ENCODE peak calls at places on chromosomes 5 and 9, in seven cellular contexts. P, Y, H, B, L, V and D are unnamed samples.
A peak's percentile ranks its signal among the peaks of the same experiment; 100 is the strongest.

GRCh38 chr9:128420651-128421473 is at the start of gene CERCAM:
- DNase-seq in P (no peak), Y (peak; percentile 83), H (peak; percentile 19), B (no peak), L (peak; percentile 41), V (peak; percentile 64), D (peak; percentile 31)

GRCh38 chr9:132514821-132515220 is 67.6 kb upstream of the BARHL1 start:
- DNase-seq in P (no peak), Y (no peak), H (no peak), B (no peak), L (no peak), V (no peak), D (no peak)

GRCh38 chr5:14946813-14947640 is 75.4 kb upstream of the ANKH start:
- DNase-seq in P (no peak), Y (no peak), H (no peak), B (no peak), L (peak; percentile 45), V (peak; percentile 30), D (peak; percentile 42)

GRCh38 chr9:4289411-4290380 is 10.2 kb downstream of the GLIS3 start:
- DNase-seq in P (no peak), Y (no peak), H (no peak), B (no peak), L (no peak), V (no peak), D (no peak)

GRCh38 chr5:56840597-56840996 is 25.2 kb downstream of the MAP3K1 start:
- DNase-seq in P (no peak), Y (no peak), H (no peak), B (no peak), L (no peak), V (no peak), D (no peak)

GRCh38 chr9:126472931-126473330 is 140.8 kb upstream of the LMX1B start:
- DNase-seq in P (no peak), Y (no peak), H (no peak), B (no peak), L (no peak), V (no peak), D (no peak)

GRCh38 chr5:176883700-176884570 is 15.2 kb downstream of the HK3 start:
- DNase-seq in P (no peak), Y (no peak), H (no peak), B (no peak), L (no peak), V (no peak), D (no peak)

GRCh38 chr5:98464737-98465330 is 308.6 kb upstream of the RGMB start:
- DNase-seq in P (no peak), Y (no peak), H (no peak), B (no peak), L (no peak), V (peak; percentile 38), D (no peak)

GRCh38 chr5:95238560-95239325 is 46.2 kb downstream of the MCTP1 start:
- DNase-seq in P (no peak), Y (no peak), H (peak; percentile 38), B (no peak), L (no peak), V (no peak), D (peak; percentile 71)

GRCh38 chr5:149732500-149733128 is 2.5 kb downstream of the PPARGC1B start:
- DNase-seq in P (no peak), Y (peak; percentile 73), H (peak; percentile 32), B (no peak), L (no peak), V (no peak), D (peak; percentile 68)

GRCh38 chr5:91091471-91092234 is 291.5 kb downstream of the ARRDC3 start:
- DNase-seq in P (no peak), Y (no peak), H (no peak), B (no peak), L (no peak), V (no peak), D (no peak)

GRCh38 chr9:92961627-92962302 is 14.4 kb downstream of the FGD3 start:
- DNase-seq in P (no peak), Y (peak; percentile 15), H (no peak), B (no peak), L (peak; percentile 47), V (peak; percentile 10), D (no peak)

GRCh38 chr5:142720561-142721275 is 34.8 kb upstream of the FGF1 start:
- DNase-seq in P (no peak), Y (peak; percentile 45), H (no peak), B (no peak), L (no peak), V (no peak), D (no peak)
- TF ChIP-seq CTCF in P (no peak), Y (no peak), H (no peak), B (no peak), L (no peak), V (no peak), D (no peak)

GRCh38 chr5:64954518-64954917 is 185.8 kb downstream of the CWC27 start:
- DNase-seq in P (no peak), Y (no peak), H (no peak), B (no peak), L (no peak), V (no peak), D (no peak)
- TF ChIP-seq CTCF in P (no peak), Y (no peak), H (no peak), B (no peak), L (no peak), V (no peak), D (no peak)

GRCh38 chr5:82255844-82256243 is 22.3 kb downstream of the RPS23 start:
- DNase-seq in P (no peak), Y (no peak), H (no peak), B (no peak), L (no peak), V (no peak), D (no peak)

GRCh38 chr5:82265052-82265451 is 13.1 kb downstream of the RPS23 start:
- DNase-seq in P (no peak), Y (no peak), H (no peak), B (no peak), L (no peak), V (no peak), D (no peak)

GRCh38 chr5:82257247-82257646 is 20.9 kb downstream of the RPS23 start:
- DNase-seq in P (no peak), Y (no peak), H (no peak), B (no peak), L (no peak), V (no peak), D (no peak)

GRCh38 chr5:82257729-82258128 is 20.4 kb downstream of the RPS23 start:
- DNase-seq in P (no peak), Y (peak; percentile 57), H (no peak), B (no peak), L (no peak), V (no peak), D (peak; percentile 37)

GRCh38 chr5:82259172-82259800 is 18.9 kb downstream of the RPS23 start:
- DNase-seq in P (no peak), Y (no peak), H (peak; percentile 11), B (peak; percentile 50), L (no peak), V (peak; percentile 41), D (peak; percentile 69)
- TF ChIP-seq CTCF in P (peak; percentile 34), Y (peak; percentile 73), H (peak; percentile 38), B (peak; percentile 74), L (no peak), V (peak; percentile 85), D (peak; percentile 59)

GRCh38 chr5:5063533-5063953 is 76.6 kb upstream of the ADAMTS16 start:
- DNase-seq in P (no peak), Y (peak; percentile 73), H (no peak), B (no peak), L (no peak), V (no peak), D (no peak)
- TF ChIP-seq CTCF in P (no peak), Y (peak; percentile 77), H (peak; percentile 28), B (peak; percentile 53), L (no peak), V (no peak), D (no peak)

GRCh38 chr5:92581690-92582089 is 999.3 kb downstream of the NR2F1-AS1 start:
- DNase-seq in P (no peak), Y (no peak), H (no peak), B (no peak), L (no peak), V (no peak), D (no peak)
- TF ChIP-seq CTCF in P (no peak), Y (no peak), H (no peak), B (no peak), L (no peak), V (no peak), D (no peak)

GRCh38 chr9:76458903-76459690 is at the start of gene GCNT1:
- DNase-seq in P (no peak), Y (peak; percentile 99), H (peak; percentile 51), B (peak; percentile 71), L (peak; percentile 81), V (peak; percentile 95), D (peak; percentile 83)
- TF ChIP-seq CTCF in P (peak; percentile 7), Y (peak; percentile 72), H (peak; percentile 49), B (peak; percentile 68), L (no peak), V (peak; percentile 82), D (peak; percentile 43)

DNA sequence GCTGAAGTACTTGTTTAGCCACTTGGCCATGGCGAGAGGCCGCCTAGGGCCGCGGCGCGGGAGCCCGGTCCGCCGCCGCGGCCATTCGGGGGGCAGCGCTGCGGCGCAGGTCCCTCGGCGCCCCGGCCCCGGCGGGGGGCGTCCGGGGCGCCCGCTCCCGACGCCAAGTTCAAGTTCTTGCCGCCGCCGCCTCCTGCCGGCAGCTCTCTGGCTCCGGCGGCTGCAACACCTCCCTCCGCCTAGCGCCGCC is 486 bp downstream of the SHB start:
- DNase-seq in P (no peak), Y (peak; percentile 77), H (no peak), B (no peak), L (peak; percentile 43), V (peak; percentile 30), D (peak; percentile 69)
- TF ChIP-seq CTCF in P (peak; percentile 49), Y (no peak), H (peak; percentile 59), B (no peak), L (no peak), V (no peak), D (peak; percentile 58)

DNA sequence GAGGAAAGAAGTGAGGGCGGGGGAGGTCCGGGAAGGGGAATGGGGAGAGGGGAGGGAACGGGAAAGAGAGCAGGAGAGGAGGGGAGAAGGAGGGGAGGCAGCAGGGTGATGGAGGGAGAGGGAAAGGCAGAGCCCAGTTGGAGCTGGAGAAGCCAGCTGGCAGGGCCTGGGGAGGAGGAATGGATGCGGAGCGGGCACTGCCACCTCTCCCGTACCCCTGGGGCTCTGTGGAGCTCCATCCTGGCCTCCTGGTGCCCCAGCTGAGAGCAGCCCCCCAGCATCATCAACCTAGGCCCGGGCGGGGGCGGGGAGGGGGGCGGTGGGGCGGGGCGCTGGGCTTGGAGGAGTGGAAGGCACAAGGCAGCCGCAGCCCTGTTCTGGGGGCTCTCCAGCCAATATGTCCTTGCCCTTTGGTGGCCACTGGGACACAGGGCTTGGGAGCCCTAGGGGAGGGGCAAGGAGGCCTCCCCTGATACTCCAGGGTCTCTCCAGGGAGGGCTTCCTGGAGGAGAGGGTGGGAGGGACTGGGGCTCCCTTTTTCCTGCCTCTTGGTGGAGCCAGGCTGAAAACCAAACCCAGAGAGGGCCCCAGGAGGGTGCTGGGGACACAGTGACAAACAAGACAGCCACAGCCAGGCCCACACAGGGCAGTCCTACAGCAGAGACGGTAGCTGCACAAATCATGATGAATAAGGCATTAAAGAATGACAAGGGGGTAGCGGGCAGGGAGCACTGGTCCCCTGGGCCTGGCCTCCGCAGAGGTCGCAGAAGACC is 123.7 kb downstream of the C9orf50 start:
- DNase-seq in P (no peak), Y (no peak), H (no peak), B (peak; percentile 35), L (no peak), V (no peak), D (no peak)
- TF ChIP-seq CTCF in P (no peak), Y (no peak), H (no peak), B (no peak), L (no peak), V (no peak), D (no peak)